ENCODE peak calls at places on chromosomes 5 and 9, in ten cellular contexts. Y is upper lobe of right lung; K is NCI-H446 treated with DMSO at 0.1 percent for 48 hours; C is progenitor cell of endocrine pancreas; Z is AG04450; U is CD8-positive, alpha-beta T cell; J is heart left ventricle; B is NCI-H2107; X is coronary artery; H is HT-29. E is an unnamed sample.
A peak's percentile ranks its signal among the peaks of the same experiment; 100 is the strongest.

GRCh38 chr9:89961616-89962341 is 357.0 kb downstream of the GADD45G start:
- DNase-seq in Y (no peak), K (no peak), C (no peak), Z (no peak), U (no peak), J (no peak), B (no peak), X (no peak), H (no peak), E (no peak)

GRCh38 chr5:135318924-135319323 is 80.1 kb downstream of the MACROH2A1 start:
- DNase-seq in Y (no peak), K (no peak), C (peak; percentile 3), Z (no peak), U (no peak), J (no peak), B (no peak), X (peak; percentile 35), H (no peak), E (no peak)

GRCh38 chr5:149940077-149940574 is 4.5 kb downstream of the PDE6A start:
- DNase-seq in Y (no peak), K (no peak), C (no peak), Z (no peak), U (no peak), J (no peak), B (no peak), X (no peak), H (no peak), E (no peak)

GRCh38 chr9:76717611-76718010 is 46.6 kb upstream of the PCA3 start:
- DNase-seq in Y (no peak), K (no peak), C (no peak), Z (no peak), U (no peak), J (no peak), B (no peak), X (no peak), H (no peak), E (no peak)

GRCh38 chr9:112711050-112711689 is 6.7 kb downstream of the INIP start:
- DNase-seq in Y (no peak), K (no peak), C (no peak), Z (no peak), U (no peak), J (no peak), B (peak; percentile 0), X (no peak), H (peak; percentile 47), E (no peak)

GRCh38 chr5:74206571-74207550 is 433.7 kb downstream of the ENC1 start:
- DNase-seq in Y (peak; percentile 78), K (peak; percentile 97), C (no peak), Z (no peak), U (no peak), J (peak; percentile 34), B (peak; percentile 85), X (no peak), H (peak; percentile 80), E (peak; percentile 68)

GRCh38 chr5:57816108-57816507 is 333.5 kb upstream of the ACTBL2 start:
- DNase-seq in Y (no peak), K (no peak), C (no peak), Z (peak; percentile 82), U (no peak), J (no peak), B (no peak), X (no peak), H (peak; percentile 15), E (no peak)

GRCh38 chr5:133864711-133865110 is 103.7 kb downstream of the C5orf15 start:
- DNase-seq in Y (peak; percentile 17), K (no peak), C (no peak), Z (no peak), U (no peak), J (no peak), B (no peak), X (no peak), H (no peak), E (no peak)

GRCh38 chr9:109440797-109441287 is 57.3 kb downstream of the PTPN3 start:
- DNase-seq in Y (no peak), K (peak; percentile 12), C (peak; percentile 41), Z (peak; percentile 70), U (peak; percentile 25), J (no peak), B (peak; percentile 2), X (no peak), H (peak; percentile 83), E (peak; percentile 64)

GRCh38 chr9:114936566-114936965 is 6.2 kb upstream of the TNFSF8 start:
- DNase-seq in Y (no peak), K (no peak), C (no peak), Z (no peak), U (no peak), J (no peak), B (no peak), X (no peak), H (no peak), E (no peak)

E was measured in sciatic nerve.